ENCODE peak calls at places on chromosomes 6 and 20, in five cellular contexts. One of them, this sample, is unnamed.
A peak's percentile ranks its signal among the peaks of the same experiment; 100 is the strongest.

GRCh38 chr20:10924628-10925266 is 250.9 kb upstream of the JAG1 start:
- DNase-seq in naive thymus-derived CD8-positive, alpha-beta T cell: no peak
- DNase-seq in effector memory CD8-positive, alpha-beta T cell: no peak
- DNase-seq in astrocyte of the spinal cord: peak; percentile 49
- DNase-seq in GM13977: no peak
- DNase-seq in this sample: peak; percentile 49

GRCh38 chr20:19777311-19777710 is 19.3 kb downstream of the RIN2 start:
- DNase-seq in naive thymus-derived CD8-positive, alpha-beta T cell: no peak
- DNase-seq in effector memory CD8-positive, alpha-beta T cell: no peak
- DNase-seq in astrocyte of the spinal cord: no peak
- DNase-seq in GM13977: no peak
- DNase-seq in this sample: no peak

GRCh38 chr6:61203966-61204496 is 1082.0 kb downstream of the KHDRBS2 start:
- DNase-seq in effector memory CD8-positive, alpha-beta T cell: no peak
- DNase-seq in astrocyte of the spinal cord: no peak
- DNase-seq in naive thymus-derived CD8-positive, alpha-beta T cell: no peak
- DNase-seq in GM13977: no peak
- DNase-seq in this sample: no peak

GRCh38 chr20:58640446-58640845 is 10.6 kb upstream of the STX16 start:
- DNase-seq in naive thymus-derived CD8-positive, alpha-beta T cell: no peak
- DNase-seq in astrocyte of the spinal cord: peak; percentile 86
- DNase-seq in GM13977: no peak
- DNase-seq in effector memory CD8-positive, alpha-beta T cell: no peak
- DNase-seq in this sample: peak; percentile 45

GRCh38 chr20:21162631-21163030 is 36.7 kb downstream of the KIZ start:
- DNase-seq in naive thymus-derived CD8-positive, alpha-beta T cell: no peak
- DNase-seq in effector memory CD8-positive, alpha-beta T cell: no peak
- DNase-seq in astrocyte of the spinal cord: no peak
- DNase-seq in GM13977: no peak
- DNase-seq in this sample: no peak

GRCh38 chr20:52622086-52622485 is 350.1 kb upstream of the TSHZ2 start:
- DNase-seq in effector memory CD8-positive, alpha-beta T cell: no peak
- DNase-seq in GM13977: no peak
- DNase-seq in naive thymus-derived CD8-positive, alpha-beta T cell: no peak
- DNase-seq in astrocyte of the spinal cord: no peak
- DNase-seq in this sample: no peak

GRCh38 chr6:35496851-35497570 is at the start of gene TEAD3:
- DNase-seq in GM13977: peak; percentile 95
- DNase-seq in astrocyte of the spinal cord: peak; percentile 47
- DNase-seq in effector memory CD8-positive, alpha-beta T cell: peak; percentile 19
- DNase-seq in naive thymus-derived CD8-positive, alpha-beta T cell: peak; percentile 55
- DNase-seq in this sample: peak; percentile 84

GRCh38 chr6:82608365-82608764 is 244.7 kb downstream of the TPBG start:
- DNase-seq in effector memory CD8-positive, alpha-beta T cell: no peak
- DNase-seq in astrocyte of the spinal cord: no peak
- DNase-seq in naive thymus-derived CD8-positive, alpha-beta T cell: no peak
- DNase-seq in GM13977: no peak
- DNase-seq in this sample: no peak

GRCh38 chr6:379367-380181 is 12.0 kb upstream of the IRF4 start:
- DNase-seq in naive thymus-derived CD8-positive, alpha-beta T cell: no peak
- DNase-seq in GM13977: peak; percentile 62
- DNase-seq in astrocyte of the spinal cord: no peak
- DNase-seq in effector memory CD8-positive, alpha-beta T cell: no peak
- DNase-seq in this sample: no peak

GRCh38 chr20:62516345-62516744 is 40.5 kb upstream of the GATA5 start:
- DNase-seq in naive thymus-derived CD8-positive, alpha-beta T cell: no peak
- DNase-seq in GM13977: no peak
- DNase-seq in astrocyte of the spinal cord: no peak
- DNase-seq in effector memory CD8-positive, alpha-beta T cell: no peak
- DNase-seq in this sample: peak; percentile 51

GRCh38 chr6:33314515-33314942 is 651 bp upstream of the TAPBP start:
- DNase-seq in astrocyte of the spinal cord: peak; percentile 72
- DNase-seq in effector memory CD8-positive, alpha-beta T cell: peak; percentile 75
- DNase-seq in naive thymus-derived CD8-positive, alpha-beta T cell: peak; percentile 73
- DNase-seq in GM13977: peak; percentile 77
- DNase-seq in this sample: peak; percentile 90

GRCh38 chr6:3081965-3082364 is 13.7 kb downstream of the RIPK1 start:
- DNase-seq in naive thymus-derived CD8-positive, alpha-beta T cell: no peak
- DNase-seq in GM13977: no peak
- DNase-seq in astrocyte of the spinal cord: no peak
- DNase-seq in effector memory CD8-positive, alpha-beta T cell: no peak
- DNase-seq in this sample: no peak

GRCh38 chr6:166466178-166467122 is 83.7 kb upstream of the MPC1 start:
- DNase-seq in astrocyte of the spinal cord: peak; percentile 85
- DNase-seq in effector memory CD8-positive, alpha-beta T cell: no peak
- DNase-seq in GM13977: no peak
- DNase-seq in naive thymus-derived CD8-positive, alpha-beta T cell: no peak
- DNase-seq in this sample: peak; percentile 14

GRCh38 chr6:150142657-150143501 is at the start of gene PPP1R14C:
- DNase-seq in GM13977: peak; percentile 42
- DNase-seq in effector memory CD8-positive, alpha-beta T cell: no peak
- DNase-seq in astrocyte of the spinal cord: no peak
- DNase-seq in naive thymus-derived CD8-positive, alpha-beta T cell: no peak
- DNase-seq in this sample: peak; percentile 88

GRCh38 chr6:121319112-121319553 is 15.1 kb downstream of the TBC1D32 start:
- DNase-seq in astrocyte of the spinal cord: peak; percentile 49
- DNase-seq in effector memory CD8-positive, alpha-beta T cell: no peak
- DNase-seq in GM13977: no peak
- DNase-seq in naive thymus-derived CD8-positive, alpha-beta T cell: peak; percentile 2
- DNase-seq in this sample: no peak

GRCh38 chr20:58800134-58800650 is 50.5 kb downstream of the GNAS-AS1 start:
- DNase-seq in astrocyte of the spinal cord: no peak
- DNase-seq in naive thymus-derived CD8-positive, alpha-beta T cell: no peak
- DNase-seq in effector memory CD8-positive, alpha-beta T cell: no peak
- DNase-seq in GM13977: no peak
- DNase-seq in this sample: no peak

GRCh38 chr6:139990865-139991264 is 616.4 kb upstream of the CITED2 start:
- DNase-seq in GM13977: no peak
- DNase-seq in effector memory CD8-positive, alpha-beta T cell: no peak
- DNase-seq in astrocyte of the spinal cord: peak; percentile 32
- DNase-seq in naive thymus-derived CD8-positive, alpha-beta T cell: no peak
- DNase-seq in this sample: no peak

GRCh38 chr6:104639671-104640070 is 220.0 kb downstream of the HACE1 start:
- DNase-seq in effector memory CD8-positive, alpha-beta T cell: no peak
- DNase-seq in naive thymus-derived CD8-positive, alpha-beta T cell: no peak
- DNase-seq in astrocyte of the spinal cord: no peak
- DNase-seq in GM13977: no peak
- DNase-seq in this sample: no peak

GRCh38 chr6:127641905-127642304 is 64.9 kb downstream of the C6orf58 start:
- DNase-seq in effector memory CD8-positive, alpha-beta T cell: no peak
- DNase-seq in naive thymus-derived CD8-positive, alpha-beta T cell: no peak
- DNase-seq in astrocyte of the spinal cord: peak; percentile 24
- DNase-seq in GM13977: peak; percentile 12
- DNase-seq in this sample: peak; percentile 39

GRCh38 chr6:13810688-13811446 is 3.5 kb downstream of the MCUR1 start:
- DNase-seq in astrocyte of the spinal cord: no peak
- DNase-seq in effector memory CD8-positive, alpha-beta T cell: no peak
- DNase-seq in GM13977: no peak
- DNase-seq in naive thymus-derived CD8-positive, alpha-beta T cell: no peak
- DNase-seq in this sample: no peak

GRCh38 chr20:19616620-19617019 is 141.4 kb upstream of the RIN2 start:
- DNase-seq in naive thymus-derived CD8-positive, alpha-beta T cell: no peak
- DNase-seq in effector memory CD8-positive, alpha-beta T cell: no peak
- DNase-seq in astrocyte of the spinal cord: no peak
- DNase-seq in GM13977: no peak
- DNase-seq in this sample: no peak

GRCh38 chr20:61949714-61950630 is 115.7 kb downstream of the TAF4 start:
- DNase-seq in effector memory CD8-positive, alpha-beta T cell: no peak
- DNase-seq in GM13977: no peak
- DNase-seq in astrocyte of the spinal cord: no peak
- DNase-seq in naive thymus-derived CD8-positive, alpha-beta T cell: no peak
- DNase-seq in this sample: no peak

GRCh38 chr20:54295686-54296085 is 87.8 kb downstream of the PFDN4 start:
- DNase-seq in effector memory CD8-positive, alpha-beta T cell: no peak
- DNase-seq in astrocyte of the spinal cord: no peak
- DNase-seq in naive thymus-derived CD8-positive, alpha-beta T cell: no peak
- DNase-seq in GM13977: no peak
- DNase-seq in this sample: no peak

GRCh38 chr20:46111028-46111835 is 6.9 kb upstream of the CD40 start:
- DNase-seq in astrocyte of the spinal cord: no peak
- DNase-seq in effector memory CD8-positive, alpha-beta T cell: no peak
- DNase-seq in naive thymus-derived CD8-positive, alpha-beta T cell: no peak
- DNase-seq in GM13977: peak; percentile 58
- DNase-seq in this sample: peak; percentile 37

GRCh38 chr6:134636221-134636830 is 313.6 kb downstream of the ALDH8A1 start:
- DNase-seq in naive thymus-derived CD8-positive, alpha-beta T cell: no peak
- DNase-seq in effector memory CD8-positive, alpha-beta T cell: no peak
- DNase-seq in GM13977: peak; percentile 40
- DNase-seq in astrocyte of the spinal cord: no peak
- DNase-seq in this sample: no peak

GRCh38 chr6:44254957-44255808 is 2.1 kb downstream of the SLC35B2 start:
- DNase-seq in GM13977: no peak
- DNase-seq in effector memory CD8-positive, alpha-beta T cell: no peak
- DNase-seq in naive thymus-derived CD8-positive, alpha-beta T cell: no peak
- DNase-seq in astrocyte of the spinal cord: no peak
- DNase-seq in this sample: peak; percentile 57

GRCh38 chr6:11450061-11450460 is 87.5 kb upstream of the TMEM170B start:
- DNase-seq in effector memory CD8-positive, alpha-beta T cell: no peak
- DNase-seq in naive thymus-derived CD8-positive, alpha-beta T cell: no peak
- DNase-seq in GM13977: no peak
- DNase-seq in astrocyte of the spinal cord: no peak
- DNase-seq in this sample: no peak

GRCh38 chr20:25304025-25304549 is 56.2 kb downstream of the PYGB start:
- DNase-seq in astrocyte of the spinal cord: no peak
- DNase-seq in effector memory CD8-positive, alpha-beta T cell: no peak
- DNase-seq in naive thymus-derived CD8-positive, alpha-beta T cell: no peak
- DNase-seq in GM13977: peak; percentile 36
- DNase-seq in this sample: no peak

GRCh38 chr6:74459260-74459659 is 746.6 kb downstream of the COL12A1 start:
- DNase-seq in astrocyte of the spinal cord: no peak
- DNase-seq in GM13977: no peak
- DNase-seq in effector memory CD8-positive, alpha-beta T cell: no peak
- DNase-seq in naive thymus-derived CD8-positive, alpha-beta T cell: no peak
- DNase-seq in this sample: no peak

GRCh38 chr6:100538086-100538485 is 73.4 kb upstream of the SIM1 start:
- DNase-seq in astrocyte of the spinal cord: peak; percentile 11
- DNase-seq in GM13977: no peak
- DNase-seq in naive thymus-derived CD8-positive, alpha-beta T cell: no peak
- DNase-seq in effector memory CD8-positive, alpha-beta T cell: no peak
- DNase-seq in this sample: no peak

This sample was measured in Daoy.